ENCODE peak calls at places on chromosomes 7 and 10, in seven cellular contexts. H, E, T, V, Z, B and W are unnamed samples.

GRCh38 chr10:124619195-124619594 is 125.0 kb downstream of the FAM53B start:
- DNase-seq in H (peak), E (peak), T (no peak), V (no peak), Z (no peak), B (no peak), W (no peak)

GRCh38 chr7:129494041-129494440 is 8.3 kb upstream of the SMKR1 start:
- DNase-seq in H (no peak), E (peak), T (peak), V (no peak), Z (peak), B (no peak), W (peak)

GRCh38 chr7:50868426-50869100 is 85.9 kb upstream of the GRB10 start:
- DNase-seq in H (no peak), E (no peak), T (no peak), V (no peak), Z (no peak), B (no peak), W (no peak)

GRCh38 chr7:135174941-135175340 is 4.4 kb upstream of the CYREN start:
- DNase-seq in H (no peak), E (no peak), T (no peak), V (no peak), Z (no peak), B (no peak), W (no peak)

GRCh38 chr7:129376778-129377700 is 57.2 kb upstream of the STRIP2 start:
- DNase-seq in H (peak), E (peak), T (peak), V (no peak), Z (peak), B (peak), W (no peak)

GRCh38 chr7:42494722-42495121 is 257.7 kb upstream of the GLI3 start:
- DNase-seq in H (no peak), E (peak), T (no peak), V (no peak), Z (no peak), B (no peak), W (no peak)

GRCh38 chr10:123555616-123556015 is 110.5 kb upstream of the GPR26 start:
- DNase-seq in H (no peak), E (no peak), T (no peak), V (no peak), Z (no peak), B (no peak), W (no peak)

GRCh38 chr10:17742918-17743317 is 9.1 kb upstream of the TMEM236 start:
- DNase-seq in H (peak), E (peak), T (peak), V (peak), Z (peak), B (no peak), W (no peak)

GRCh38 chr10:106474891-106475290 is 689.6 kb downstream of the SORCS1 start:
- DNase-seq in H (no peak), E (no peak), T (no peak), V (no peak), Z (no peak), B (no peak), W (peak)

GRCh38 chr7:140304071-140304799 is 94.1 kb downstream of the SLC37A3 start:
- DNase-seq in H (peak), E (peak), T (peak), V (peak), Z (peak), B (no peak), W (no peak)

GRCh38 chr10:60083039-60083344 is 176.6 kb upstream of the CCDC6 start:
- DNase-seq in H (no peak), E (no peak), T (no peak), V (no peak), Z (no peak), B (no peak), W (no peak)

GRCh38 chr10:91077549-91078017 is 142.9 kb upstream of the PCGF5 start:
- DNase-seq in H (no peak), E (no peak), T (no peak), V (no peak), Z (peak), B (no peak), W (no peak)

GRCh38 chr7:14055813-14056212 is 66.3 kb upstream of the ETV1 start:
- DNase-seq in H (no peak), E (no peak), T (no peak), V (no peak), Z (no peak), B (no peak), W (no peak)

GRCh38 chr7:92402920-92403759 is 44.1 kb upstream of the GATAD1 start:
- DNase-seq in H (no peak), E (no peak), T (no peak), V (no peak), Z (peak), B (no peak), W (no peak)

GRCh38 chr7:110186334-110186733 is 904.6 kb upstream of the LRRN3 start:
- DNase-seq in H (no peak), E (no peak), T (no peak), V (peak), Z (no peak), B (no peak), W (no peak)

GRCh38 chr10:101535949-101536348 is 52.1 kb downstream of the POLL start:
- DNase-seq in H (no peak), E (peak), T (no peak), V (no peak), Z (no peak), B (no peak), W (no peak)

GRCh38 chr10:117609095-117609821 is 66.7 kb downstream of the EMX2 start:
- DNase-seq in H (no peak), E (peak), T (peak), V (peak), Z (peak), B (no peak), W (peak)

GRCh38 chr7:20064974-20065862 is 152.0 kb downstream of the MACC1 start:
- DNase-seq in H (no peak), E (peak), T (peak), V (no peak), Z (peak), B (no peak), W (no peak)

GRCh38 chr10:60572511-60573194 is 183.0 kb upstream of the ANK3 start:
- DNase-seq in H (no peak), E (no peak), T (peak), V (peak), Z (peak), B (no peak), W (no peak)

GRCh38 chr7:66800591-66800990 is 60.1 kb downstream of the RABGEF1 start:
- DNase-seq in H (no peak), E (peak), T (no peak), V (no peak), Z (no peak), B (no peak), W (no peak)

GRCh38 chr7:25894002-25894901 is 257.7 kb upstream of the NFE2L3 start:
- DNase-seq in H (peak), E (peak), T (no peak), V (peak), Z (peak), B (no peak), W (no peak)

DNA sequence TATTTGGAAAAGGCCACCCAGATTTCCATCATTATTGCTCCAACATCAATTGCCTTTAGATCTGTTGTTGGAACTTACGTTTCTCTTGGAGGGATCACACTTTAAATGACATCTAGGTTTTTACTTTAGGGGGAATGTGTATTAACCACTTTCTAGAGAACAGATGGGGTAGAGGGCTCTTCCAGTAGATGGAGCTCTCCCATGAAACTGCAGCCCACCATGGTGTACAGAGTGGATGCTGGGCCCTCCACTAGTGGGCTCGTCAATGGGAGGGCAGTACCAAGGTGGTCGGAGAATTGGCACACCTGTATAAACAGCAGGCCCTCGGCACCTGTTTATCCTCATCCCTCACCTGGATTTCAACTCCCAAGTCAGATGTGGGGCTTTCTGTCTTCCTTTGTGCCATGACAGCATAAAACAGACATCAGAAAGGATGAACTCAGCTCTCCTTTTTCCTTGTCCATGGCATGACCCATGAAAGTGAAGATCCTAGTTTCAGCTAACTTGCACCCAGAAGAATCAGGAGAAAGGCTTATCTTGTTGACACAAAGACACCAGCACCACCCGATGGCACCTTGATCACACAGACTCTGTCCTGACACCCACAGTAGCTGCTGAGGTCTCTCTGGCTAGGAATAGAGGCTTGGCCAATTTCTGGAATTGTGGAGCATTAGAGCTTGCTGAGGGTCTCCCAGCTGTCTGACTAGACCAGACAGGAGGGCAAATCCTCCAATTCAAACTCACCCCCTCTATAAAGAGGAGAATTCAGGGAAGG is 150.5 kb downstream of the CYP26A1 start:
- DNase-seq in H (no peak), E (peak), T (no peak), V (no peak), Z (no peak), B (no peak), W (no peak)
- TF ChIP-seq CTCF in H (no peak), E (no peak), T (no peak), V (peak), Z (no peak), B (peak), W (no peak)

GRCh38 chr7:108789451-108789850 is 219.8 kb downstream of the DNAJB9 start:
- DNase-seq in H (no peak), E (no peak), T (no peak), V (no peak), Z (no peak), B (no peak), W (no peak)
- TF ChIP-seq CTCF in H (no peak), E (no peak), T (no peak), V (no peak), Z (no peak), B (no peak), W (no peak)

GRCh38 chr10:1100691-1101368 is 44.6 kb downstream of the WDR37 start:
- DNase-seq in H (no peak), E (no peak), T (no peak), V (no peak), Z (no peak), B (no peak), W (no peak)
- TF ChIP-seq CTCF in H (no peak), E (no peak), T (no peak), V (peak), Z (no peak), B (no peak), W (no peak)

GRCh38 chr7:115125312-115125711 is 203.4 kb downstream of the MDFIC start:
- DNase-seq in H (no peak), E (no peak), T (no peak), V (no peak), Z (no peak), B (no peak), W (no peak)

GRCh38 chr7:115127399-115128021 is 205.6 kb downstream of the MDFIC start:
- DNase-seq in H (no peak), E (no peak), T (no peak), V (no peak), Z (peak), B (no peak), W (no peak)

GRCh38 chr7:115124409-115124939 is 202.6 kb downstream of the MDFIC start:
- DNase-seq in H (no peak), E (no peak), T (no peak), V (no peak), Z (peak), B (no peak), W (no peak)

GRCh38 chr7:115128163-115128562 is 206.3 kb downstream of the MDFIC start:
- DNase-seq in H (no peak), E (no peak), T (no peak), V (no peak), Z (no peak), B (no peak), W (no peak)

DNA sequence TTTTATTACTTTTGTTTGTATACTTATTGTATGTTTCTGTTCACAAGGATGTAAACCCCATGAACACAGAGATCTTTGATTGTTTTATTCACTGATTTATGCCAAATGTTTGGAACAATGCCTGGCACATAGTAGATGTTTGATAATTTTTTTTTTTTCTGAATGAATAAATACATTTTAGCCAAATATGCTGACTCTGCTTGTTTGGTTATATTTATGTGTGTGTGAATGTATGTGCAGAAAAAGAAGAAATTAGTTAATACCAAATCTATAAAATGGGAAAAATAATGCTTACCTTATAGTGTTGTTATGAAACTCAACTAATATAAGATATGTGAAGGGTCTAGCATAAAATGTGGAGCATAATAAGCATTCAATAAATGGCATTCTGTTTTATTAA is 203.9 kb downstream of the MDFIC start:
- DNase-seq in H (no peak), E (no peak), T (no peak), V (no peak), Z (no peak), B (no peak), W (no peak)
- TF ChIP-seq CTCF in H (no peak), E (no peak), T (no peak), V (no peak), Z (no peak), B (no peak), W (no peak)

DNA sequence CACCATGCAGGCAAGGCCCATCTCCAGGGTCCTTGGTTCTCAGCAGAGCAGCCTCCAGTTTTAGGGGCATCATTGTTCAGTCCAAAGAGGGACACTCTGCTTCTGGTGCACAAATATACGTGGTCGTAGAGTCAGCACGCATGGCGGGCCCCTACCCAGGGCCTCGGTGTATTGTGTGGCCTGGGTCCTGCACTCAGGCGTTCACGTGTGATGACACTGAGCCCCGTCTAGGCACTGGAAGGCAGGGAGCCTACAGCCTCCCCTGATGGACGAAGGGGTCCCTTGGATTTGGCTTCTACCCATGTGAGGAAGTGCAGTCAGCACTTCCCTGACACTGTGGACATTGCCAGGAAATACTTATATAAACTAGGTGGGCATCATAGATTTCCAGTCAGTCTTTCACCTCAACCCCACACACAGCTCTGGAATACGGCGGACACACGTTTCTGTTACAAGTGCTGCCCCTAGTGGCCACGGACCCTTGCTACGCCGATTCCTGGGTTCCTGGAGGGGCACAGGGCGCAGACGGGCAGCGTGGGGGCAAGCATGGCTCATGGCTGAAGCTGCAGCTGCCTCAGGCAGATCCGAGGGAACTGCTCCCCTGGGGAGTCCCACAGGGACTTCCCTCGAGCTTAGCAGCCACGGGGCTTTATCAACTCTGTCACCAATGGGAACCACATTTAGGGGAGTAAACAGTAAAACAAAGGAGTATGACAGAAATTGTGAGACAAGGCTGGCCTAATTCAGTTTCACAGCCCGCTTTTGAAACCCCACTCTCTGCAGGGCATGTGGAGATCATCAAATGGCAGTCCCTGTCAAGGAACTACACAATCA is 25.4 kb downstream of the AIFM2 start:
- DNase-seq in H (no peak), E (peak), T (no peak), V (peak), Z (no peak), B (no peak), W (no peak)
- TF ChIP-seq CTCF in H (no peak), E (peak), T (peak), V (peak), Z (peak), B (peak), W (peak)

DNA sequence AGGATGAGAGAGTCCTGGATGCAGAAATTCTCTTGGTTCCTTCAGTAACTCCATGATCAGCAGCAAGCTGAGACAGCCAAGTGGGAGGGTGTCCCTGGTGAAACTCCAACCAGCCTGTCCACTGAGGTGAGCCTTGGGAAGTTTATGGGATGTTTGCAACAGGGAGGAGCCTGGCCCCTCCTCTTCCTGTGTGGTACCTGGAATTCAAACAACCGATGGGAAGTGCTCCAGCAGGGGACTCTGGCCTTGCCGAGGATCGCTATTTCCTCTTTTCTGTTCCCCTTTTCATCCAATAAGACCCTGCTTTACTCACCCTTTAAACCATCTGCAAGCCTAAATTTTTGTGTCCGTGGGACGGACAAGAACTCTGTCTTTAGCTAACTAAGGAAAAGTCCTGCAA is 491.1 kb upstream of the ZMIZ1 start:
- DNase-seq in H (peak), E (no peak), T (no peak), V (no peak), Z (no peak), B (peak), W (no peak)
- TF ChIP-seq CTCF in H (no peak), E (no peak), T (no peak), V (no peak), Z (no peak), B (no peak), W (no peak)

GRCh38 chr7:78983483-78983882 is 470.0 kb downstream of the MAGI2 start:
- DNase-seq in H (no peak), E (no peak), T (no peak), V (no peak), Z (no peak), B (no peak), W (no peak)

DNA sequence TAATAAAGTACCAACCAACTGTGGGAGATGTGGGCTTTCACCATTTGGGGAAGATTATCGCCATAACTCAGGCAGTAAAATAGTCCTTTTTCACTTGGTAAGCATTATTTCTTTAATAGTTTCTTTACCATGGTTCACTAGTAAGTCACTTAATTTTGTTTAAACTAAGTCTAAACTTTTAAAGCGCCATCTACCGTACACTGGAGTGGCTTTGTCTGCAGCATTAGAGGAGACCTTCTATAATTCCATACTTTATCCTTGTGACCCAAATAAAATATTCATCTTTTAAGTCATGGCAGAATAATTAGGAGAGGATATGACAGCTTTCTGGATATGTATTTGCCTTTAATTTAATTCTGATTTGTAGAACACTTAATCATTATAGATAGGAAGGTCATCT is 468.0 kb downstream of the MAGI2 start:
- DNase-seq in H (no peak), E (no peak), T (no peak), V (no peak), Z (no peak), B (no peak), W (no peak)
- TF ChIP-seq CTCF in H (no peak), E (no peak), T (no peak), V (no peak), Z (no peak), B (no peak), W (no peak)

DNA sequence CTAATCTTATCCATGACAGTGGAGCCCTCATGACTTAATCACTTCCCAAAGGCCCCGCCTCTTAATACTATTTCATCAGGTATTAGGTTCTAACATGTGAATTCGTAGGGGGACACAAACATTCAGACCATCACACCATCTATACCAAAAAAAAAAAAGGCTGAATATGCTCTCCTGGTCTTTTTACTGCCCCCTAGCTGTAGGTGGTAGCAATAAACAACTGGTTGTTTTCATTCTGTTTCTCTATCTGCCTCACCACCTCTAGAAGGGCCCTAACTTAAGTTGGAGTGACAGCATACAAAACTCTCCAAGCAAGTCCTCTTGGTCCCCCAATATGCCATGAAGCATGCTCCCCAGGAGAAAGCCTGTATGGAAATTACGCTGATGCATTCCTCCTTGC is 94.1 kb downstream of the GRM8 start:
- DNase-seq in H (no peak), E (peak), T (no peak), V (peak), Z (no peak), B (no peak), W (no peak)
- TF ChIP-seq CTCF in H (peak), E (peak), T (no peak), V (peak), Z (no peak), B (peak), W (no peak)

DNA sequence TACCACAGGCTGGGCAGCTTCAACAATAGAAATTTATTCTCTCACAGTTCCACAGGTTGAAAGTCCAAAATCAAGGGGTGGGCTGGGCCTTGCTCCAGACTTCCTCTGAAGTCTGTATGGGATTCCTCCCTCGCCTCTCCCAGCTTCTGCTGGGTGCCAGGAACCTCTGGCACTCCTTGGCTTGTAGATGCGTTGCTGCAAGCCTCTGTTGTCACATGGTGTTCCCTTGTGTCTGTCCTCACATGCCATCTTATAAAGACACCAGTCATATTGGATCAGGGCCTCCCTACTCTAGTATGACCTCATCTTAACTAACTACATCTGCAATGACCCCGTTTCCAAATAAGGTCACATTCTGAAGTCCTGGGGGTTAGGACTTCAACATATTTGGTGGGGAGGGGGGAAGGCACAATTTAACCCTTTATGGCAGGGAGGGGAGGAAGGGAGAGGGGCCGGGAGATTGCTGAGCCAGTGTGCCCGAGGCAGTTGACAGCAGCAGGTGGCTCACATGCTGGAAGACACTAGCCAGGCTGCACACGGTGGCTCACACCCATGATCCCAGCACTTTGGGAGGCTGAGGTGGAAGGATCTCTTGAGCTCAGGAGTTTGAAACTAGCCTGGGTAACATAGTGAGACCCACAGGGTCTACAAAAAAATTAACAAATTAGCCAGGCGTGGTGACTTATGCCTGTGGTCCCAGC is 18.8 kb downstream of the ZNF282 start:
- DNase-seq in H (no peak), E (no peak), T (no peak), V (no peak), Z (no peak), B (no peak), W (no peak)
- TF ChIP-seq CTCF in H (no peak), E (no peak), T (no peak), V (no peak), Z (no peak), B (no peak), W (no peak)